ENCODE peak calls at places on chromosome 9, in six cellular contexts. H is GM12891, J is K562, X is H1, F is GM12878, Z is HepG2. N is an unnamed sample.
A peak's percentile ranks its signal among the peaks of the same experiment; 100 is the strongest.

GRCh38 chr9:118882674-118883073 is 486.6 kb downstream of the BRINP1 start:
- DNase-seq in H (no peak), X (no peak), J (no peak), F (no peak), Z (no peak), N (no peak)

GRCh38 chr9:73684601-73685000 is 532.9 kb downstream of the ANXA1 start:
- DNase-seq in H (no peak), Z (no peak), J (no peak), F (no peak), X (no peak), N (no peak)

GRCh38 chr9:134363450-134363849 is 37.2 kb downstream of the RXRA start:
- DNase-seq in Z (no peak), F (no peak), X (no peak), H (no peak), J (no peak), N (no peak)

GRCh38 chr9:83027153-83027867 is 35.6 kb downstream of the RASEF start:
- DNase-seq in J (no peak), F (no peak), Z (peak; percentile 7), H (no peak), X (no peak), N (no peak)

GRCh38 chr9:91718071-91718470 is 232.0 kb downstream of the ROR2 start:
- DNase-seq in J (no peak), Z (no peak), F (no peak), X (no peak), H (no peak), N (no peak)

GRCh38 chr9:17116400-17116837 is 18.4 kb upstream of the CNTLN start:
- DNase-seq in Z (peak; percentile 20), J (no peak), H (no peak), X (no peak), F (no peak), N (no peak)

GRCh38 chr9:131982683-131983239 is 96.9 kb downstream of the MED27 start:
- DNase-seq in Z (no peak), X (no peak), F (peak; percentile 37), H (no peak), J (no peak), N (no peak)

GRCh38 chr9:85157763-85158162 is 488.2 kb downstream of the NTRK2 start:
- DNase-seq in Z (no peak), X (no peak), J (no peak), H (no peak), F (no peak), N (no peak)

GRCh38 chr9:35538361-35539234 is 48.7 kb downstream of the RUSC2 start:
- DNase-seq in F (no peak), J (no peak), Z (no peak), X (no peak), H (no peak), N (no peak)

GRCh38 chr9:20292002-20292401 is 330.3 kb downstream of the MLLT3 start:
- DNase-seq in H (no peak), J (no peak), F (no peak), Z (peak; percentile 30), X (no peak), N (no peak)

GRCh38 chr9:5557606-5558587 is 47.6 kb downstream of the PDCD1LG2 start:
- DNase-seq in H (no peak), X (no peak), J (no peak), Z (no peak), F (no peak), N (no peak)

GRCh38 chr9:87441251-87441650 is 56.4 kb upstream of the DAPK1 start:
- DNase-seq in J (no peak), F (no peak), Z (no peak), H (no peak), X (no peak), N (no peak)

GRCh38 chr9:124022201-124023121 is 10.9 kb downstream of the LHX2 start:
- DNase-seq in X (no peak), Z (peak; percentile 24), F (no peak), H (no peak), J (peak; percentile 56), N (no peak)
- TF ChIP-seq TAF1 in X (no peak), Z (no peak), F (no peak), H (no peak), J (no peak), N (no peak)

GRCh38 chr9:113416149-113416726 is 5.7 kb downstream of the C9orf43 start:
- DNase-seq in J (no peak), H (peak; percentile 39), Z (no peak), F (peak; percentile 67), X (no peak), N (peak; percentile 52)

GRCh38 chr9:113409481-113409880 is 994 bp downstream of the POLE3 start:
- DNase-seq in X (no peak), Z (no peak), J (peak; percentile 18), F (no peak), H (no peak), N (no peak)

GRCh38 chr9:113409883-113410206 is 630 bp downstream of the POLE3 start:
- DNase-seq in F (no peak), J (no peak), X (no peak), Z (no peak), H (no peak), N (no peak)

DNA sequence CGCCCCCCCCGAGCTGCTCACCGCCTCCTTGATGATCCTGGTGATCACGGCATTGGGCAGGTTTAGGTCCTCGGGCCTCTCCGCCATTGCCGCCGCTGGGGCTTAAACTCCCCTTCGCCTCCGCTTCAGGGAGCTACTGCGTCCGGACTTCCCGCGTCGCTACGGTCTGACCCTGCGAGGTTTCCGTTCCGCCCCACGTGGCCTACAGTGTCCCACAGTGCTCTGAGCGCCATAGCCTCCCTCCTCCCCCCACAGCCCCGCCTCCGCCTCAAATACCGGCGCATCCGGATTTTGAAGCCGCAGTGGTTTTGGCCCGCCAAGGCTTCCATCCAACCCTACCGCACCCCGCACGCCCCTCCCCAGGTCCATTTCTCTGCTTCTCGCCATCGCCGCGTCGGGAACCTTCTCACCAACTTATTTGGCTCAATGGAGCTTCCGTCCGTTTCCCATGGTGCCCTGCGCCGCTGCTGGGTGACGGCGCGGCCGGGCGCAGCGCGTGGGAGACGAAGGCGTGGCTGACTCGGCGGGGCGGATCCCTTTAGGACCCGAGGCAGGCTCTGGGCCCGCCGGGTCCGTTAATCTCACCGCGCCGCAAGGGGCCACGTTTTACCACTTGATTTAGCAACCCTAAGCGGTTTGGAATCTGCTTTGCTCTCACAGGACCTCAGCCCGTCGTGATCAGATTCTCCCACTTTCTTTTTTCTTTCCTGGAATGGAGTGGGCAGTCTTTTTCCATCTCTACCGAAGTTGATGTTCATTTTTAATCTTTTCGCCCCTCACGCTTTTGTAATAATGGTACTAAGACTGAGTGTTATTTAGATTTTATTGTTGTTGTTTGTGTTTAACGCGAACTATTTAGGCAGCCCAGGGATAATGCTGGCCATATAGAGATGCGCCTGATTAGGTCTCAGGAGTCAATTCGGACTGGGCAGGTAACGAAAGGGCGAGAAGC is at the start of the genes C9orf43 and POLE3:
- DNase-seq in X (peak; percentile 78), Z (peak; percentile 91), J (peak; percentile 98), F (peak; percentile 80), H (peak; percentile 82), N (peak; percentile 87)
- TF ChIP-seq POLR2AphosphoS5 in X (peak; percentile 91), Z (peak; percentile 86), J (peak; percentile 77), F (peak; percentile 92), H (peak; percentile 87), N (peak; percentile 80)

DNA sequence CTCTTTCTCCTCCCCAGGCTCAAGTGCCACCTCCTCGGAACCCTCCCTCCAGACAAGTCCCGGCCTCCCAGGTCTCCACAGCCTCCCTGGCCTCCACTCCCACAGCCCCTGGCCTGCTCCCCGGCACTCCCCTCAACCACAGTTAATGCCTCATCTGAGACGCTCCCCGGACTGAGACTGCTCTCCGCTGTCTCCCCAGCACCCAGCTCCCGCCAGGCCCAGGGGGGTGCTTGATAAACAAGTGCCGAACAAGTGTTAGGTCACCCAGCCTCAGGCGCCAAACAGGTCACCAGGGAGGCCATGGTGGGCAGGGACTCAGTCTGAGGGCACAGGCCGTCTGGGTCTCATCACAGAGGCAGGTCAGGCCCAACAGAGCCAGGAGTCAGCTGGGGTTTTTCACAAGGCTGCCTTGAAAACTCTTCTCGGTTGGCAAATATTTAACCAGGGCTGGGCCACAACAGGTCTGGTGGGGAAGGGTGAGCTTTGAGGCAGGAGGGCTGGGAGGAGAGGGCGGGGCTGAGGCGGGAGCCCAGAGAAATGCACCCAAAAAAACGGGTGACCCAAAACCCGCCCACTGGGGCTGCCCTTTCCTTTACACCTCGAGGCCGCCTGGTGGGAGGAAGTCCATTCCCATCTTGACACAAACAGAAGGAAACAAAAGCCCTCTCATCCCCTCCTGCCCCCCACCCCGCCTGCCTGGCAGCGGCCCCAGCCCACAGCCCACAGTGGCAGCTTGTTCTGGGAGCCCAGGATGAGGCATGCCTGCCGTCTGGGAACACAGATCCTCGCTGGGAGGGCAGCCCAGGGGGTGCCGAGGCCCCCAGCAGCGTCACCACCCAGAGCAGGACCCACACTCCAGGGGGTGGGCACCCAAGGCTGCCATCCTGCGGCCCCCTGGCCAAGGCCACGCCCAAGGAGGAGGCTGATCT is 66.6 kb upstream of the STXBP1 start:
- DNase-seq in F (no peak), Z (peak; percentile 96), X (no peak), J (no peak), H (no peak), N (no peak)
- TF ChIP-seq POLR2A in F (no peak), Z (peak; percentile 59), X (no peak), J (no peak), H (no peak), N (no peak)

GRCh38 chr9:21688108-21689102 is 114.0 kb upstream of the MTAP start:
- DNase-seq in X (no peak), Z (no peak), J (no peak), H (no peak), F (no peak), N (no peak)

GRCh38 chr9:21690561-21690960 is 111.9 kb upstream of the MTAP start:
- DNase-seq in F (no peak), Z (no peak), J (no peak), X (no peak), H (no peak), N (no peak)

GRCh38 chr9:21687351-21687750 is 115.1 kb upstream of the MTAP start:
- DNase-seq in Z (no peak), J (no peak), H (no peak), F (no peak), X (no peak), N (no peak)

GRCh38 chr9:21692390-21692789 is 110.0 kb upstream of the MTAP start:
- DNase-seq in F (no peak), X (no peak), Z (no peak), J (no peak), H (no peak), N (no peak)

GRCh38 chr9:21689851-21690250 is 112.6 kb upstream of the MTAP start:
- DNase-seq in H (no peak), X (no peak), J (no peak), Z (no peak), F (no peak), N (no peak)
- TF ChIP-seq TAF1 in H (no peak), X (no peak), J (no peak), Z (no peak), F (no peak), N (no peak)

GRCh38 chr9:805151-805550 is 36.3 kb upstream of the DMRT1 start:
- DNase-seq in F (no peak), X (no peak), J (no peak), H (no peak), Z (no peak), N (no peak)

GRCh38 chr9:806285-807156 is 35.0 kb upstream of the DMRT1 start:
- DNase-seq in F (peak; percentile 4), X (no peak), Z (peak; percentile 35), J (peak; percentile 18), H (no peak), N (no peak)

DNA sequence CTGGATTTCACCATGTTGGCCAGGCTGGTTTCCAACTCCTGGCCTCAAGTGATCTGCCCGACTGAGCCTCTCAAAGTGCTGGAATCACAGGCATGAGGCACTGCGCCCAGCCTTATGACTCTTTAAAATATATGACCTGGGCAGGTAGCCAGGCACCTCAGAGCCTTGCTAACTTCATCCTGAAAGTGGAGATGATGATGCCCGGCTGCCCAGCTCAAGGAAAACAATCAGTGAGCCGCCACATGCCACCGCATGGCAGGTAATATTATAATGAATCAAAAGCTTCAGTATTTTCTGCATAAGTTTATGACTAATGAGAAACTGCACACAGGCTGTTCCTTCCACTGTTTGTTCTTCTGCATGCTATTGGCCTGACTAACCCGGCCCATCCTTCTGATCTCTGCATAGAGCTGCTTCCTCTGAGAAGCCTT is 30.4 kb upstream of the DMRT1 start:
- DNase-seq in X (no peak), F (no peak), J (no peak), H (no peak), Z (no peak), N (no peak)
- TF ChIP-seq POLR2AphosphoS5 in X (no peak), F (no peak), J (no peak), H (no peak), Z (no peak), N (no peak)

N was measured in GM12892.